ENCODE peak calls at places on chromosome 20, in seven cellular contexts. R is A549, M is ovary, I is sigmoid colon, E is stomach, Z is GM12878, Y is transverse colon. H is an unnamed sample.

GRCh38 chr20:12798286-12798685 is 210.5 kb upstream of the SPTLC3 start:
- DNase-seq in R (no peak), M (no peak), I (no peak), E (no peak), Z (no peak), Y (no peak), H (no peak)

GRCh38 chr20:58510921-58511320 is 4.3 kb downstream of the APCDD1L start:
- DNase-seq in R (no peak), M (no peak), I (no peak), E (no peak), Z (no peak), Y (no peak), H (no peak)

GRCh38 chr20:4109587-4109986 is 94.2 kb upstream of the RNF24 start:
- DNase-seq in R (peak; percentile 66), M (no peak), I (no peak), E (no peak), Z (no peak), Y (no peak), H (no peak)

GRCh38 chr20:19397676-19398075 is 185.2 kb downstream of the SLC24A3 start:
- DNase-seq in R (no peak), M (no peak), I (no peak), E (no peak), Z (no peak), Y (no peak), H (no peak)

GRCh38 chr20:41862023-41862422 is 243.8 kb upstream of the CHD6 start:
- DNase-seq in R (no peak), M (no peak), I (no peak), E (no peak), Z (no peak), Y (no peak), H (no peak)

GRCh38 chr20:24458441-24458840 is 11.0 kb upstream of the SYNDIG1 start:
- DNase-seq in R (no peak), M (no peak), I (no peak), E (no peak), Z (no peak), Y (no peak), H (no peak)

GRCh38 chr20:58670097-58670496 is 19.0 kb downstream of the STX16 start:
- DNase-seq in R (no peak), M (no peak), I (no peak), E (no peak), Z (no peak), Y (no peak), H (no peak)

GRCh38 chr20:48638546-48638945 is 189.3 kb downstream of the PREX1 start:
- DNase-seq in R (peak; percentile 18), M (no peak), I (no peak), E (no peak), Z (no peak), Y (no peak), H (no peak)

GRCh38 chr20:10653593-10654288 is 20.1 kb downstream of the JAG1 start:
- DNase-seq in R (no peak), M (peak; percentile 63), I (peak; percentile 88), E (no peak), Z (peak; percentile 50), Y (peak; percentile 41), H (no peak)

GRCh38 chr20:50061151-50062005 is 51.6 kb downstream of the UBE2V1 start:
- DNase-seq in R (no peak), M (no peak), I (no peak), E (no peak), Z (no peak), Y (no peak), H (no peak)

GRCh38 chr20:44153636-44154043 is 33.3 kb downstream of the JPH2 start:
- DNase-seq in R (no peak), M (no peak), I (peak; percentile 50), E (no peak), Z (no peak), Y (no peak), H (no peak)

GRCh38 chr20:60062431-60063336 is 104.5 kb downstream of the CDH26 start:
- DNase-seq in R (no peak), M (peak; percentile 51), I (peak; percentile 46), E (no peak), Z (no peak), Y (no peak), H (no peak)

GRCh38 chr20:19758888-19759331 is 852 bp downstream of the RIN2 start:
- DNase-seq in R (peak; percentile 56), M (peak; percentile 69), I (peak; percentile 83), E (peak; percentile 49), Z (no peak), Y (peak; percentile 59), H (peak; percentile 85)

DNA sequence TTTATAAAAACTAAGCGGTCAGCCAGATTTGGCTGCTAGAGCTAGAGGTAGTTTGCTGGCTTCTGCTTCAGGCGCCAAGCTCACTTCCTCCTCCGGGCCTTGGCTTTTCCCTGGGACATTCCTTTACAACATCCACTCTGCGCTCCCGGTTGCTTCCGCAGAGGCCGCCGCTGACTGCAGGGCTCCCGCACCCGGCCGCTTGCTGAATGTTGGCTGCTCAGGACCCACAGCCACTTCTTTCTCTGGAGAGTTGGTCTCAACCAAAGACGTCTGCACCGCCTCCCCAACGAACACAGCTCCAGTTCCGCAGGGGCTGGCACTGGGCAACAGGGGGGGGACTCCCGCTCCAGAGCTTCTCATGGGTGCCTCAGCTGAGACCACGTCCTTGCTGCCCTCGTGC is 282.8 kb downstream of the TFAP2C start:
- DNase-seq in R (no peak), M (no peak), I (no peak), E (no peak), Z (no peak), Y (no peak), H (no peak)
- TF ChIP-seq EP300 in R (no peak), M (no peak), I (no peak), E (no peak), Z (no peak), Y (no peak), H (no peak)

DNA sequence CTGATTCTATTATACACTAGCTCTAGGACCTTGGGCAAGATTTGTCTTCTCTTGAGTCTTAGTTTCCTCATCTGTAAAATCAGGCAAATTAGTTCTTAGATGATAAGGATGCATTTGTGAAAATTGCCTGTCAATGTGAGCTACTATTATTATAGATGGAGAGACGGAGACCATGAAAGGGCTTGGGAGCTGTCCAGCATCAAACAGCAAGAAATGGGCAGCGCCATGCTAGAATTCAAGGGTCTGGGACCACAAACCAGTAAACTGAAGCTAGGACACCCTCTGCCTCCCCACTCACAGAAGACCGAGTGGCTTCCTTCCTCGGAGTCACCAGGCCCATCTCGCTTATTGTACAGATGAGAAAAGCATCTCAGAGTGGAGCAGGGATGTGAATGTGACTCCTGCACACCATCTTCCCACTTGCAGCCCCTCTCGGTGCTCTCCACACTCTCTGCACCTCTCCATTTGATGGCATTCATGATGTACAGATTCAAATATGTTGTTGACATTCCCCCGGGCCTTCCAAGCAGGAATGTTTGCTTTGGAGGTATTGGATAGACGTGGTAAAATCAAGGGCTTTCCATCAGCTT is 24.1 kb upstream of the BPIFA3 start:
- DNase-seq in R (no peak), M (no peak), I (no peak), E (no peak), Z (no peak), Y (no peak), H (no peak)
- H3K4me3 ChIP-seq in R (no peak overlapping the region), M (no peak overlapping the region), I (no peak overlapping the region), E (no peak overlapping the region), Z (no peak overlapping the region), Y (no peak overlapping the region), H (no peak overlapping the region)

GRCh38 chr20:62685781-62686555 is 22.7 kb upstream of the NTSR1 start:
- DNase-seq in R (no peak), M (no peak), I (no peak), E (peak; percentile 50), Z (no peak), Y (peak; percentile 61), H (no peak)
- TF ChIP-seq EP300 in R (no peak), M (no peak), I (no peak), E (no peak), Z (no peak), Y (no peak), H (no peak)

GRCh38 chr20:21515300-21516179 is 1.7 kb upstream of the NKX2-2 start:
- DNase-seq in R (no peak), M (no peak), I (no peak), E (no peak), Z (no peak), Y (no peak), H (no peak)
- H3K4me3 ChIP-seq in R (peak overlapping the region; percentile 49), M (no peak overlapping the region), I (no peak overlapping the region), E (peak overlapping the region; percentile 32), Z (no peak overlapping the region), Y (no peak overlapping the region), H (peak overlapping the region; percentile 41)